ENCODE peak calls at places on chromosomes 13 and 19, in seven cellular contexts. A is neural progenitor cell, U is GM23338, C is endothelial cell of umbilical vein, Z is fibroblast of lung, R is PC-3, F is GM23248. Q is an unnamed sample. For H3K4me1, the result is how much of the 10 kb centered on the place peaks cover.

GRCh38 chr13:87669379-87669978 is 1.7 kb upstream of the SLITRK5 start:
- DNase-seq in U (peak), F (peak), Z (peak), C (peak), R (peak), A (peak), Q (peak)

GRCh38 chr13:47066261-47066660 is 169.4 kb upstream of the HTR2A start:
- DNase-seq in U (no peak), C (no peak), Z (no peak), A (no peak), R (no peak), F (peak), Q (no peak)

GRCh38 chr13:104143760-104144406 is 1077.7 kb upstream of the SLC10A2 start:
- DNase-seq in Z (no peak), U (peak), C (peak), A (peak), R (peak), F (no peak), Q (no peak)

GRCh38 chr13:112345826-112346172 is 30.4 kb upstream of the SPACA7 start:
- DNase-seq in A (no peak), F (no peak), R (no peak), Z (no peak), U (no peak), C (no peak), Q (no peak)

GRCh38 chr13:74414458-74414857 is 280.3 kb upstream of the KLF12 start:
- DNase-seq in A (no peak), F (no peak), C (no peak), R (no peak), Z (no peak), U (no peak), Q (no peak)

GRCh38 chr13:73060251-73061160 is 1.7 kb downstream of the KLF5 start:
- DNase-seq in Z (peak), U (no peak), A (peak), R (peak), C (peak), F (peak), Q (peak)

GRCh38 chr19:38378866-38379265 is 4.5 kb downstream of the PSMD8 start:
- DNase-seq in C (no peak), U (no peak), R (no peak), Z (no peak), F (peak), A (no peak), Q (no peak)

GRCh38 chr13:32272021-32272695 is 43.0 kb downstream of the ZAR1L start:
- DNase-seq in F (peak), R (no peak), U (no peak), C (peak), A (no peak), Z (no peak), Q (no peak)

GRCh38 chr13:67308004-67308772 is 78.1 kb upstream of the PCDH9 start:
- DNase-seq in U (no peak), C (no peak), A (no peak), Z (no peak), R (peak), F (no peak), Q (no peak)

GRCh38 chr13:37652596-37652995 is 54.0 kb upstream of the POSTN start:
- DNase-seq in U (no peak), C (no peak), F (no peak), Z (no peak), R (peak), A (no peak), Q (no peak)

GRCh38 chr19:28234637-28235036 is 978.3 kb downstream of the UQCRFS1 start:
- DNase-seq in Z (no peak), A (no peak), U (peak), R (no peak), C (no peak), F (peak), Q (no peak)

GRCh38 chr19:8663920-8664670 is 33.7 kb downstream of the NFILZ start:
- DNase-seq in A (no peak), C (no peak), F (no peak), U (peak), Z (no peak), R (no peak), Q (no peak)

GRCh38 chr19:18017275-18018083 is 9.5 kb downstream of the ARRDC2 start:
- DNase-seq in R (no peak), Z (no peak), U (no peak), F (no peak), A (no peak), C (peak), Q (no peak)

GRCh38 chr19:55704494-55705245 is 29.6 kb downstream of the EPN1 start:
- DNase-seq in Z (no peak), C (no peak), F (peak), U (peak), R (no peak), A (no peak), Q (no peak)

GRCh38 chr19:50912727-50913716 is 1.8 kb upstream of the KLK4 start:
- DNase-seq in R (no peak), F (peak), Z (no peak), A (no peak), C (no peak), U (no peak), Q (no peak)

GRCh38 chr13:98721825-98722510 is 30.5 kb downstream of the SLC15A1 start:
- DNase-seq in F (peak), C (no peak), R (peak), A (no peak), Z (no peak), U (no peak), Q (peak)

GRCh38 chr13:54018485-54018884 is 989.9 kb downstream of the OLFM4 start:
- DNase-seq in Z (no peak), A (no peak), U (no peak), C (no peak), R (no peak), F (no peak), Q (no peak)

GRCh38 chr13:46354143-46355087 is 32.6 kb downstream of the RUBCNL start:
- DNase-seq in R (peak), Z (peak), U (no peak), A (no peak), C (peak), F (peak), Q (peak)

GRCh38 chr19:54281008-54281728 is at the start of gene LILRB2:
- DNase-seq in R (no peak), F (no peak), Z (no peak), C (no peak), U (no peak), A (no peak), Q (no peak)

GRCh38 chr19:14889994-14890393 is 4.1 kb upstream of the OR7A17 start:
- DNase-seq in A (no peak), F (no peak), R (peak), Z (no peak), C (no peak), U (no peak), Q (no peak)

GRCh38 chr13:29140277-29140676 is 320.1 kb downstream of the MTUS2 start:
- DNase-seq in Z (peak), R (no peak), F (peak), A (no peak), U (no peak), C (no peak), Q (peak)

GRCh38 chr19:41984961-41985360 is 9.1 kb downstream of the ATP1A3 start:
- DNase-seq in A (no peak), R (no peak), Z (no peak), U (no peak), C (no peak), F (no peak), Q (no peak)

GRCh38 chr13:72839831-72840426 is 58.0 kb downstream of the PIBF1 start:
- DNase-seq in C (peak), Z (peak), R (peak), F (peak), A (peak), U (peak), Q (peak)

GRCh38 chr13:42865703-42866102 is 84.3 kb downstream of the FAM216B start:
- DNase-seq in A (no peak), F (peak), R (no peak), Z (peak), C (no peak), U (no peak), Q (no peak)

GRCh38 chr13:60351816-60352215 is 45.2 kb upstream of the TDRD3 start:
- DNase-seq in A (no peak), U (no peak), Z (no peak), R (no peak), F (peak), C (no peak), Q (no peak)

GRCh38 chr13:60571571-60571970 is 174.6 kb downstream of the TDRD3 start:
- DNase-seq in A (no peak), U (no peak), R (no peak), C (no peak), Z (no peak), F (no peak), Q (no peak)

GRCh38 chr19:51295382-51296126 is 15.9 kb upstream of the IGLON5 start:
- DNase-seq in Z (no peak), U (peak), F (no peak), R (no peak), A (peak), C (no peak), Q (no peak)

GRCh38 chr19:3041756-3042517 is 12.9 kb upstream of the TLE2 start:
- DNase-seq in F (no peak), R (no peak), A (peak), U (peak), Z (no peak), C (no peak), Q (no peak)

GRCh38 chr19:42553292-42554045 is 25.2 kb upstream of the CEACAM1 start:
- DNase-seq in Z (peak), C (no peak), U (no peak), F (peak), A (no peak), R (peak), Q (peak)

GRCh38 chr19:44747739-44748425 is 626 bp upstream of the BCL3 start:
- DNase-seq in F (peak), U (peak), C (peak), R (peak), A (peak), Z (peak), Q (peak)

GRCh38 chr13:27371932-27372331 is 52.5 kb upstream of the GTF3A start:
- DNase-seq in Z (no peak), F (no peak), R (no peak), C (no peak), A (no peak), U (no peak), Q (no peak)

DNA sequence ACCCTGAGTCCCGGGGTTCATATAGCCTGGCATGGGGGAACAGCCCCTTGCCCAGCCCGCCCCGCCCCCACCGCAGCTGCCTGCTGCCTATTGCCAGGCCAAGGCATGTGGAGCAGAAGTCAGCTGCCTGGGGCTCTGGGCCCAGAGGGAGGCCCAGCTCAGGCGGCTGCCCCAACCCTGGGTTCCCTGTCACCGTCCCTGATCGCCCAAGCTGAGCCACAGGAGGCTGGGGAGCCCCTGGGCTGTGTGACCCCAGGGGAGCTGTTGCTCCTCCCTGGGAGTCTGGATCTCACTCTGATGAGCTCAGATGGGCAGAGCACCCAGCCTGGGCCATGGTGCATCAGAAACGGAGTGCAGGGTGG is 1.4 kb downstream of the PLIN4 start:
- DNase-seq in U (no peak), F (peak), R (no peak), Z (no peak), C (no peak), A (no peak), Q (no peak)
- H3K4me1 ChIP-seq in U (under half), F (under half), R (under half), Z (under half), C (under half), A (under half), Q (under half)

DNA sequence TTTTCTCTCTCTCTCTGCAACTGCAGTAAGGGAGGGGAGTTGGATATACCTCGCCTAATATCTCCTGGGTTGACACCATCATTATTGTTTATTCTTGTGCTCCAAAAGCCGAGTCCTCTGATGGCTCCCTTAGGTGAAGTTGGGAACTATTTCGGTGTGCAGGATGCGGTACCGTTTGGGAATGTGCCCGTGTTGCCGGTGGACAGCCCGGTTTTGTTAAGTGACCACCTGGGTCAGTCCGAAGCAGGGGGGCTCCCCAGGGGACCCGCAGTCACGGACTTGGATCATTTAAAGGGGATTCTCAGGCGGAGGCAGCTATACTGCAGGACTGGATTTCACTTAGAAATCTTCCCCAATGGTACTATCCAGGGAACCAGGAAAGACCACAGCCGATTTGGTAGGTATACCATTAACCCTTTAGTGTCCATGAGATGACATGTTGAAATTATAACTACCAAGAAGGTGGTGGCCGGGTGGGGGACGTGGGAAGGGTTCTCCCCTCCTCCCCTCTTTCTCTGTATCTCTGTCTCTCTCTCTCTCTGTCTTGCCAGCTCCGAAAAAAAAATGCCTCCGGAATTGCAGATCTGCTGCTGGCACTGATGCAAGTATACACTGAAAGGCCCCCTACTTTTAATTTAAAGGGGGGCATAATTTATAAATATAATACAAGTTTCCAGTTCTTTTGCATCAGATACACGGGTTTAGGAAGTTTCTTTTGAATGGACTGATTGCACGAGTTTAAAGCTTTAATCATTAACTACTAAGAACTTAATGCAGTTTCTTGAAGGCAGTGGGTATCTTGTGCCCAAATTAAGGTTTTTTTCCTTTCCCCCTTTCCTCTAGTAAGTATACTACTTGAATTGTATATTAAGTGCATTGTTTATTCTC is 1.2 kb downstream of the FGF9 start:
- DNase-seq in F (no peak), Z (no peak), R (no peak), C (no peak), A (peak), U (peak), Q (no peak)
- TF ChIP-seq EZH2 in F (peak), Z (no peak), R (no peak), C (peak), A (peak), U (peak), Q (no peak)

GRCh38 chr19:7342143-7342542 is 6.6 kb upstream of the ARHGEF18 start:
- DNase-seq in Z (no peak), C (no peak), F (no peak), U (no peak), R (no peak), A (no peak), Q (no peak)
- H3K4me1 ChIP-seq in Z (under half), C (under half), F (under half), U (under half), R (under half), A (under half), Q (under half)

GRCh38 chr13:110798595-110798994 is 85.1 kb downstream of the ING1 start:
- DNase-seq in C (no peak), A (no peak), F (no peak), U (no peak), R (no peak), Z (no peak), Q (no peak)

GRCh38 chr13:110794209-110794608 is 80.7 kb downstream of the ING1 start:
- DNase-seq in Z (no peak), C (no peak), U (no peak), R (no peak), F (no peak), A (no peak), Q (no peak)

GRCh38 chr13:110801044-110801443 is 87.5 kb downstream of the ING1 start:
- DNase-seq in Z (no peak), F (no peak), U (no peak), A (no peak), C (no peak), R (no peak), Q (no peak)

GRCh38 chr13:110797230-110797877 is 83.9 kb downstream of the ING1 start:
- DNase-seq in U (peak), Z (no peak), F (peak), A (no peak), C (peak), R (peak), Q (no peak)

DNA sequence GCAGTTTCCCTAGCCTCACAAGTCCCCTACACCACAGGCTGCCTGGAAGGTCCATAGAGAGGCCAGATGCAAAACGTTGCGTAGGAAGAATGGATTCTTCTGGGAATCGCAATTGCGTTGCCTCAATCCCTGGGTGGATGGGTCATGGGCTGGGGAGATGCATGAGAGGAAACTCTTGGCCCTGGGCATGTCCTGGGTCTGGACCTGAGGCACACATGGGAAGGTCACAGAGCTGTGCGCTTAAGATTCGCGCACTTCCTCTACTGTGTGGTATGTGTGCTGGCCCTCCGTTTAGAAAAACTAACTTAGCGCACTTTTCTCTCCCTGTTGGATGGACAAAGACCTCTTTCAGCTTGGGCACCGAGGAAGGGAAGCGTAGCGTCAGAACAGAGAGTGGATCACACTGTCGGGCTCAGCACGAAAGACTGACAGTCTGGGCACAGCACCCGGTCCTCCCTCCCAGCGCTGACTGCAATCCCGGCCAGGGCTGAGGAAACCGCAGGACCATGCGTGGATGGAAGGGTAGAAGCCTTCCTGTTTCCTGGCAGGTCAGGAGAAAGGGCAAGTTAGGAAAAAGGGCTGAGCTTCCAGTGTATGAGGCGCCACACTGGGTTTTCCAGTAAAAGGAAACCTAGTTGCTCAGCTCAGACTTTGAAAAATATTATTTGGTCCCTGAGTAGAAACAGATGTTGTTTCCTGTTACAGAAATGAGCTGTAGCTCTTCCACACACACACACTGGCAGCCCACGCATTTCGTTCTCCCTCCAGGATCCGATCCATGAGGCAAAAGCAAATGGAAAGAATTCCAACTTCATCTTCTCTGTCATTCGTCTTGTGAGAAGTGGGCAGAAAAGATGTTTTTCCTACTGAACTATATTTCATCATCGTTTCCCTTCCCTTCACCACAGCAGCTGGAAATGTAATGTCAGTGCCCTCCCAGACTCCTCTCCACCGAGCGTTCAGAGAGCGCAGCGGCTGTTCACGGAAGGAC is 86.0 kb downstream of the ING1 start:
- DNase-seq in F (peak), U (no peak), C (peak), Z (peak), R (no peak), A (no peak), Q (peak)
- TF ChIP-seq EZH2 in F (no peak), U (no peak), C (no peak), Z (no peak), R (no peak), A (no peak), Q (no peak)

DNA sequence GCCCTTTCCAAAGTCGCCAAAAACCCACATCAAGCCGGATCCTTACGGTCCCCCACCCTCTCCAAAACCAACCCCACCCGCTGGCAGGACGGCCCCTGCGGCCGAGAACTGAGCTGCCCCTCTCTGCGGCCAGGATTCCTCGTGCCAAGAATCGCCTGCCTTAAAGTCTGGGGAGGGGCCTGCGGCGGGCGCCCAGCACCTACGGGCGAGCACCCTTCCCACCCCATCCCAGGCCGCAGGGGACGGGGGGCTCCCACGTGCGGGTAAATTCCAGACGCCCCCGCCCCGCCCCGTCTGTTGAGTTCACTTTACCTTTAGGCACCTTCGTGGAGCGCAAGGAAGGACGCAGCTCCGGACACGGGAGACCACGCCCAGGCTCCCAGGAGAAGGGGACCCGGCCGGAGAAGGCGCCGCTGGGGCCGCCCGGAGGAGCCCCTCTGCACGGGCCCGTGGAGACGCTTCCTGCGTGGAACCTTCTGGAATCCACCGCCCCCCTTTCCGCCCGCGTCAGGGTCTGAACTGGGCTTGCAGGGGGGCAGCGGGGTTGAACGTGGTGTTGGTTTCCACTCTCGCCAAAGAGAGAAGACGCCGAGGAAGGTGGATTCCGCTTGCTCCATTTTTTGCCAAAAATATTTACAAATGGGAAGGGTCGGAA is 22.8 kb downstream of the ONECUT3 start:
- DNase-seq in A (no peak), Z (no peak), R (no peak), U (no peak), F (no peak), C (no peak), Q (no peak)
- H3K4me1 ChIP-seq in A (under half), Z (under half), R (under half), U (under half), F (under half), C (under half), Q (under half)

GRCh38 chr13:50847501-50847900 is 4.0 kb upstream of the DLEU7 start:
- DNase-seq in A (no peak), C (no peak), Z (no peak), U (no peak), R (no peak), F (no peak), Q (no peak)

GRCh38 chr13:50846861-50847475 is 3.5 kb upstream of the DLEU7 start:
- DNase-seq in F (no peak), Z (no peak), A (no peak), U (no peak), R (no peak), C (no peak), Q (no peak)

GRCh38 chr13:50845211-50845610 is 1.7 kb upstream of the DLEU7 start:
- DNase-seq in R (no peak), F (no peak), Z (peak), A (no peak), C (no peak), U (no peak), Q (no peak)

GRCh38 chr13:50850445-50850844 is 7.0 kb upstream of the DLEU7 start:
- DNase-seq in Z (no peak), R (no peak), U (no peak), A (no peak), C (no peak), F (no peak), Q (no peak)
- TF ChIP-seq EZH2 in Z (no peak), R (no peak), U (no peak), A (no peak), C (no peak), F (no peak), Q (no peak)

GRCh38 chr19:49461656-49462055 is 8.6 kb downstream of the ALDH16A1 start:
- DNase-seq in R (no peak), U (peak), C (no peak), Z (no peak), A (no peak), F (no peak), Q (no peak)
- H3K4me1 ChIP-seq in R (under half), U (under half), C (under half), Z (under half), A (under half), F (under half), Q (under half)